ENCODE peak calls at places on chromosomes 11 and 22, in nine cellular contexts. W, X, N, P, V, O, D, T and R are unnamed samples.

GRCh38 chr11:2535673-2536439 is 91.0 kb downstream of the KCNQ1 start:
- DNase-seq in O (no peak), D (no peak), P (no peak), W (no peak), N (no peak), V (no peak), T (no peak), X (no peak), R (peak)

GRCh38 chr22:23862103-23862502 is 4.4 kb downstream of the SLC2A11 start:
- DNase-seq in V (peak), P (no peak), T (no peak), X (no peak), N (no peak), D (no peak), O (no peak), W (no peak), R (no peak)

GRCh38 chr11:15901790-15902189 is 454.6 kb downstream of the SOX6 start:
- DNase-seq in W (no peak), N (no peak), P (no peak), O (no peak), T (no peak), D (no peak), X (no peak), V (no peak), R (no peak)

GRCh38 chr11:121318848-121319834 is 26.6 kb downstream of the SC5D start:
- DNase-seq in P (peak), X (no peak), N (peak), D (peak), O (peak), V (peak), W (peak), T (peak), R (no peak)

GRCh38 chr11:14927146-14927545 is 35.1 kb upstream of the CYP2R1 start:
- DNase-seq in O (no peak), X (no peak), D (no peak), N (no peak), W (no peak), T (no peak), P (no peak), V (no peak), R (no peak)

GRCh38 chr22:49334976-49335375 is 492.7 kb downstream of the BRD1 start:
- DNase-seq in W (no peak), V (no peak), P (no peak), D (no peak), X (no peak), N (no peak), T (no peak), O (no peak), R (no peak)

GRCh38 chr11:32972781-32973180 is 42.9 kb upstream of the DEPDC7 start:
- DNase-seq in D (no peak), P (no peak), T (no peak), N (no peak), X (no peak), V (peak), W (no peak), O (no peak), R (no peak)

GRCh38 chr11:9607511-9607899 is 34.0 kb downstream of the WEE1 start:
- DNase-seq in P (no peak), X (no peak), O (no peak), D (no peak), T (no peak), W (no peak), N (no peak), V (no peak), R (no peak)

GRCh38 chr11:44445500-44446340 is 119.7 kb upstream of the CD82 start:
- DNase-seq in W (no peak), O (no peak), X (peak), P (no peak), D (no peak), N (no peak), V (no peak), T (no peak), R (no peak)

GRCh38 chr11:126410649-126411048 is 55.2 kb downstream of the ST3GAL4 start:
- DNase-seq in D (no peak), V (no peak), T (no peak), N (no peak), O (no peak), X (no peak), P (no peak), W (no peak), R (no peak)

GRCh38 chr11:114280696-114281095 is 15.5 kb upstream of the NNMT start:
- DNase-seq in W (peak), T (no peak), D (no peak), O (no peak), N (peak), V (peak), P (peak), X (no peak), R (no peak)

GRCh38 chr22:47654922-47655451 is 892.5 kb downstream of the TBC1D22A start:
- DNase-seq in X (no peak), P (no peak), N (no peak), V (no peak), T (no peak), W (no peak), O (no peak), D (no peak), R (no peak)

GRCh38 chr11:130672911-130673310 is 224.5 kb downstream of the ADAMTS15 start:
- DNase-seq in D (no peak), N (no peak), V (no peak), T (no peak), X (no peak), O (no peak), W (no peak), P (no peak), R (no peak)

GRCh38 chr22:44413211-44413610 is 84.8 kb downstream of the RTL6 start:
- DNase-seq in P (no peak), D (no peak), O (no peak), V (no peak), W (no peak), T (no peak), N (no peak), X (no peak), R (no peak)

GRCh38 chr22:48488611-48489456 is 1338.8 kb downstream of the BRD1 start:
- DNase-seq in T (no peak), N (no peak), P (peak), D (no peak), X (no peak), V (peak), W (no peak), O (no peak), R (no peak)

GRCh38 chr11:73384531-73384870 is 8.3 kb downstream of the RELT start:
- DNase-seq in T (no peak), D (no peak), X (no peak), P (no peak), O (no peak), V (no peak), W (no peak), N (no peak), R (no peak)

GRCh38 chr11:122895591-122895990 is 13.0 kb downstream of the JHY start:
- DNase-seq in V (no peak), X (no peak), P (no peak), N (no peak), T (no peak), O (no peak), W (no peak), D (no peak), R (no peak)

GRCh38 chr11:10572533-10572932 is 4.1 kb upstream of the LYVE1 start:
- DNase-seq in P (no peak), N (no peak), W (no peak), V (no peak), X (no peak), T (no peak), O (no peak), D (no peak), R (no peak)

GRCh38 chr11:107791343-107792048 is 67.1 kb downstream of the SLC35F2 start:
- DNase-seq in D (no peak), O (no peak), T (no peak), X (no peak), P (no peak), W (no peak), V (no peak), N (no peak), R (no peak)

GRCh38 chr22:26744892-26745808 is 87.8 kb downstream of the MIAT start:
- DNase-seq in V (no peak), P (no peak), D (no peak), T (no peak), X (no peak), W (no peak), N (no peak), O (no peak), R (no peak)

GRCh38 chr11:23398052-23398451 is 537.8 kb upstream of the CCDC179 start:
- DNase-seq in X (no peak), P (no peak), V (no peak), D (no peak), N (no peak), T (no peak), W (no peak), O (no peak), R (no peak)

GRCh38 chr22:49608660-49609059 is 219.0 kb downstream of the BRD1 start:
- DNase-seq in D (no peak), X (no peak), T (no peak), V (no peak), N (no peak), O (no peak), W (no peak), P (no peak), R (peak)

GRCh38 chr11:87391501-87391900 is 353.8 kb downstream of the TMEM135 start:
- DNase-seq in T (no peak), W (no peak), P (no peak), O (no peak), N (no peak), V (no peak), X (no peak), D (no peak), R (no peak)